ENCODE peak calls at places on chromosomes 11 and 22, in ten cellular contexts. E is Peyer's patch, L is foreskin fibroblast, K is left ventricle myocardium inferior, R is fibroblast of lung, O is GM12865, A is AG09309, Z is cardiac fibroblast, I is stomach, D is fibroblast of the aortic adventitia. H is an unnamed sample.

GRCh38 chr11:114622858-114623257 is 27.3 kb upstream of the NXPE4 start:
- DNase-seq in E (no peak), L (no peak), K (no peak), R (no peak), O (peak; percentile 81), A (no peak), Z (no peak), I (no peak), D (no peak), H (no peak)

GRCh38 chr22:23709107-23709506 is 18.3 kb downstream of the RGL4 start:
- DNase-seq in E (no peak), L (peak; percentile 81), K (no peak), R (peak; percentile 31), O (no peak), A (no peak), Z (peak; percentile 14), I (no peak), D (no peak), H (no peak)

GRCh38 chr11:80155412-80156017 is 714.7 kb upstream of the TENM4 start:
- DNase-seq in E (no peak), L (peak; percentile 50), K (no peak), R (no peak), O (peak; percentile 27), A (no peak), Z (peak; percentile 29), I (no peak), D (peak; percentile 40), H (no peak)

GRCh38 chr11:2272241-2272945 is 2.0 kb upstream of the ASCL2 start:
- DNase-seq in E (no peak), L (no peak), K (no peak), R (no peak), O (no peak), A (no peak), Z (no peak), I (peak; percentile 14), D (no peak), H (peak; percentile 33)

GRCh38 chr11:120326228-120326627 is 1.1 kb downstream of the TLCD5 start:
- DNase-seq in E (no peak), L (peak; percentile 63), K (no peak), R (peak; percentile 88), O (no peak), A (peak; percentile 42), Z (peak; percentile 84), I (no peak), D (peak; percentile 80), H (no peak)

GRCh38 chr11:94129505-94130335 is 1.1 kb downstream of the PANX1 start:
- DNase-seq in E (peak; percentile 91), L (no peak), K (no peak), R (no peak), O (peak; percentile 27), A (no peak), Z (peak; percentile 40), I (no peak), D (no peak), H (no peak)

GRCh38 chr11:44568706-44569473 is 3.4 kb downstream of the CD82 start:
- DNase-seq in E (peak; percentile 91), L (peak; percentile 95), K (peak; percentile 72), R (peak; percentile 97), O (peak; percentile 89), A (peak; percentile 67), Z (peak; percentile 95), I (peak; percentile 75), D (peak; percentile 82), H (peak; percentile 82)

GRCh38 chr11:75639752-75640151 is 29.1 kb downstream of the MAP6 start:
- DNase-seq in E (peak; percentile 66), L (peak; percentile 60), K (peak; percentile 78), R (peak; percentile 70), O (peak; percentile 42), A (no peak), Z (peak; percentile 51), I (peak; percentile 66), D (peak; percentile 70), H (peak; percentile 58)

GRCh38 chr11:33893711-33894401 is 2.0 kb upstream of the LMO2 start:
- DNase-seq in E (peak; percentile 65), L (no peak), K (no peak), R (peak; percentile 61), O (peak; percentile 91), A (no peak), Z (peak; percentile 29), I (no peak), D (peak; percentile 51), H (no peak)

GRCh38 chr11:33892906-33893594 is 1.2 kb upstream of the LMO2 start:
- DNase-seq in E (no peak), L (no peak), K (no peak), R (peak; percentile 14), O (no peak), A (no peak), Z (no peak), I (no peak), D (no peak), H (no peak)

GRCh38 chr11:33891714-33892327 is at the start of gene LMO2:
- DNase-seq in E (no peak), L (no peak), K (no peak), R (no peak), O (no peak), A (no peak), Z (no peak), I (no peak), D (no peak), H (no peak)

GRCh38 chr11:33895752-33896137 is 3.9 kb upstream of the LMO2 start:
- DNase-seq in E (no peak), L (no peak), K (no peak), R (no peak), O (no peak), A (no peak), Z (no peak), I (no peak), D (no peak), H (no peak)

GRCh38 chr11:33894402-33894754 is 2.5 kb upstream of the LMO2 start:
- DNase-seq in E (no peak), L (no peak), K (no peak), R (no peak), O (no peak), A (no peak), Z (no peak), I (no peak), D (no peak), H (no peak)
- H3K4me3 ChIP-seq in E (no peak overlapping the region), L (no peak overlapping the region), K (no peak overlapping the region), R (no peak overlapping the region), O (peak overlapping the region; percentile 67), A (no peak overlapping the region), Z (no peak overlapping the region), I (no peak overlapping the region), D (no peak overlapping the region), H (no peak overlapping the region)

GRCh38 chr11:17209939-17210245 is 2.1 kb upstream of the PIK3C2A start:
- DNase-seq in E (no peak), L (no peak), K (no peak), R (no peak), O (no peak), A (no peak), Z (no peak), I (no peak), D (no peak), H (no peak)

GRCh38 chr11:17214338-17214737 is 6.6 kb upstream of the PIK3C2A start:
- DNase-seq in E (no peak), L (no peak), K (no peak), R (no peak), O (no peak), A (no peak), Z (no peak), I (no peak), D (no peak), H (no peak)

GRCh38 chr11:17206448-17206847 is 1.3 kb downstream of the PIK3C2A start:
- DNase-seq in E (no peak), L (no peak), K (no peak), R (no peak), O (no peak), A (no peak), Z (no peak), I (no peak), D (no peak), H (no peak)

GRCh38 chr11:17207317-17208256 is at the start of gene PIK3C2A:
- DNase-seq in E (peak; percentile 99), L (peak; percentile 97), K (peak; percentile 98), R (peak; percentile 94), O (peak; percentile 96), A (peak; percentile 54), Z (peak; percentile 92), I (peak; percentile 99), D (peak; percentile 90), H (peak; percentile 97)

GRCh38 chr11:17208257-17208999 is 642 bp upstream of the PIK3C2A start:
- DNase-seq in E (peak; percentile 77), L (peak; percentile 65), K (no peak), R (peak; percentile 82), O (peak; percentile 73), A (no peak), Z (peak; percentile 72), I (peak; percentile 65), D (peak; percentile 72), H (no peak)
- TF ChIP-seq CTCF in E (no peak), L (no peak), K (no peak), R (no peak), O (no peak), A (no peak), Z (no peak), I (no peak), D (no peak), H (peak; percentile 4)

DNA sequence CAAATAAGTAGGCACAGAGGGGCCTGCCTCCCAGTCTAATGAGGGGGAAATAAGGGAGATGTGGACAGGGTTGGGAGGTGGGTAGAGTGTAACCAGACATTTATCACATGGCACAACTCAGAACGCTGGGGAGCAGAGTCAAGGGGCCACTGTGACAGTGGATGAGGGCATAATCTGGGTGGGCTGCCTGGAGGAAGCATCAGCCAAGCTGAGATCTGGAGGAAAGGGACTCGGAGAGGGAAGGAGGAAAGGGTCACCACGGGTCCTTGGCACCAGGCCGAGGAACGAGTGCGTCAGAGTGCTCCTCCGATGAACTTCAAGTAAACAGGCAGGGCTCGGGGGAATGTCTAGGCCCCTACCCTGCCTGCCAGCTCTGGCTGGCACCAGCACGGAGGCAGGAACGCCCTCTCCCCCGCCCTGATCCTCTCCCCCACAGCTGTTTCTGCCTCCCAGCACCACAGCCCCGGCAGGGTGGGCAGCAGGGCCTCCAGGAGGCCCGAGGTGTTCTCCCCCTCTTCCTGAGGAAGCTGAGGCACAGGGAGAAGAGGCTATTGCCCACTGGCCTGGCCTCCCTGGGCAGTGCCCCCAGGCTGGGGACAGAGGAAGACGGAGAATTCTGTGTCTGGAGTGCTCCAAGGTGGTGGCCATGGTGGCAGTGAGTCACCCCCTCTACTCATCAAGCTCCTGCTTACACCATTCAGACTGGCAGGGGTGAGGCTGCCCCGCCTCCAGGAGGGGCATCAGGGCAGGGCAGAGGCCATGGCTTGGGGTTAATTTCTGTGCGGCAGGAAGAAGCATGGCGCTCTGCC is 4.2 kb downstream of the ALDH3B1 start:
- DNase-seq in E (peak; percentile 87), L (peak; percentile 83), K (no peak), R (peak; percentile 79), O (no peak), A (peak; percentile 45), Z (peak; percentile 84), I (peak; percentile 79), D (peak; percentile 67), H (peak; percentile 63)
- H3K4me3 ChIP-seq in E (peak overlapping the region; percentile 2), L (no peak overlapping the region), K (no peak overlapping the region), R (no peak overlapping the region), O (no peak overlapping the region), A (no peak overlapping the region), Z (no peak overlapping the region), I (no peak overlapping the region), D (no peak overlapping the region), H (no peak overlapping the region)

DNA sequence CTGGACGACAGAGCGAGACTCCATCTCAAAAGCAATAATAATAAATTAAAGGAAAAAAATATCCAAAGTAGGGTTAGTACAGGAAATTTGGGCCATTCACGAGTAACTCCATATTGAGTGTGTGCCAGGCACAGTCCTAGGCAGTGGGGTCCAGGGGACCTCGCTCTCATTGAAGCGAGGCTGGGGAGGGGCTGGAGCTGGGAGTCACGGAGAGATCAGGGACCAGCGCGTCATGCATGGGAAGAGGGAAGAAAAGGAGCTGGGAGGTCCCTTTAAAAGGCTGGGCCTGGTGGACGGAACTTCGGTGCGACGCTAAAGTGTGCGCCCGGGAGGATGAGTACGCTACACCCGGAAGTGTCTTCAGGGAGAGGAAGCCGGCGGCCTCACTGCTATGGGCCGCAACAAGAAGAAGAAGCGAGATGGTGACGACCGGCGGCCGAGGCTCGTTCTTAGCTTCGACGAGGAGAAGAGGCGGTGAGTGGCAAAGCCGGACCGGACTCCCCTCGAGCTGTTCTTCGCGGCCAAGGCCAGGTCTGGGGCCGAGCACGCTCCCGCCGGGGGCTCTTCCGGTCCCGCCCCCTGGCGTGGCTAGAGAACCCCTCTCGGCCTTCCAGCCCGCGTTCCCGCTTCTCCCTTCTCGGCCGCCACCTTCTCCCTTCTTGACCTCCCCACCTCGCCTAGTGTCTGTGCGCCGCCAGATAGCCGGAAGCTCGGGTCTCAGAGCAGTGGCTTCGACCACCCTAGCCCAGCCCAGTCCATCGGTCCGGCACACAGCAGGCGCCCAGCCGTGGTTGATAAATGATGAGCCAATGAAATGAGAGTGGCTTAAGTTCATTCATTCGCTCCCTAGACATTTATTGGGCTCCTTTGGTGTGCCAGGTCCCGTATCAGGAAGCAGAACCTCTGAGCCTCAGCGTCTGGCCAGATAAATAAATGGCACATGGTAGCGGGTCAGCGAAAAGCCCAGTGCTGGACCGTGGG is at the start of gene NOL12:
- DNase-seq in E (peak; percentile 91), L (peak; percentile 94), K (peak; percentile 82), R (peak; percentile 89), O (peak; percentile 92), A (peak; percentile 48), Z (peak; percentile 94), I (peak; percentile 85), D (peak; percentile 90), H (peak; percentile 79)
- TF ChIP-seq CTCF in E (no peak), L (no peak), K (no peak), R (no peak), O (no peak), A (no peak), Z (no peak), I (no peak), D (no peak), H (no peak)